ENCODE peak calls at places on chromosomes 3 and 15, in six cellular contexts. H is cardiac muscle cell; Q is CD8-positive, alpha-beta T cell; F is hepatocyte; G is neural progenitor cell; E is neuronal stem cell. W is an unnamed sample. For H3K36me3, the result is how much of the 10 kb centered on the place peaks cover.

GRCh38 chr15:100330629-100331215 is 11.1 kb downstream of the ADAMTS17 start:
- DNase-seq in H (no peak), Q (peak), F (no peak), G (no peak), E (no peak), W (no peak)

GRCh38 chr15:75153084-75153483 is 48.6 kb upstream of the C15orf39 start:
- DNase-seq in H (peak), Q (no peak), F (no peak), G (no peak), E (no peak), W (no peak)

GRCh38 chr3:171895890-171896289 is 52.7 kb downstream of the TMEM212 start:
- DNase-seq in H (no peak), Q (no peak), F (no peak), G (no peak), E (no peak), W (no peak)

GRCh38 chr3:21466491-21466890 is 284.5 kb downstream of the ZNF385D start:
- DNase-seq in H (no peak), Q (no peak), F (no peak), G (no peak), E (no peak), W (no peak)

GRCh38 chr3:128395500-128396125 is 71.1 kb downstream of the DNAJB8 start:
- DNase-seq in H (peak), Q (no peak), F (no peak), G (no peak), E (no peak), W (no peak)

GRCh38 chr15:79315623-79316328 is 4.9 kb downstream of the TMED3 start:
- DNase-seq in H (no peak), Q (no peak), F (no peak), G (no peak), E (no peak), W (peak)

GRCh38 chr15:74403981-74404563 is 29.7 kb downstream of the SEMA7A start:
- DNase-seq in H (peak), Q (no peak), F (no peak), G (no peak), E (no peak), W (no peak)

GRCh38 chr3:24832878-24833277 is 338.2 kb upstream of the THRB start:
- DNase-seq in H (no peak), Q (no peak), F (no peak), G (no peak), E (no peak), W (no peak)

GRCh38 chr3:160616721-160617120 is 51.4 kb upstream of the KPNA4 start:
- DNase-seq in H (peak), Q (no peak), F (no peak), G (no peak), E (no peak), W (no peak)

GRCh38 chr3:44504566-44504965 is 27.1 kb upstream of the ZNF445 start:
- DNase-seq in H (no peak), Q (no peak), F (no peak), G (no peak), E (no peak), W (no peak)

GRCh38 chr3:44495636-44496415 is 18.4 kb upstream of the ZNF445 start:
- DNase-seq in H (no peak), Q (no peak), F (no peak), G (no peak), E (no peak), W (no peak)

GRCh38 chr3:44501971-44502370 is 24.5 kb upstream of the ZNF445 start:
- DNase-seq in H (no peak), Q (no peak), F (no peak), G (no peak), E (no peak), W (no peak)

DNA sequence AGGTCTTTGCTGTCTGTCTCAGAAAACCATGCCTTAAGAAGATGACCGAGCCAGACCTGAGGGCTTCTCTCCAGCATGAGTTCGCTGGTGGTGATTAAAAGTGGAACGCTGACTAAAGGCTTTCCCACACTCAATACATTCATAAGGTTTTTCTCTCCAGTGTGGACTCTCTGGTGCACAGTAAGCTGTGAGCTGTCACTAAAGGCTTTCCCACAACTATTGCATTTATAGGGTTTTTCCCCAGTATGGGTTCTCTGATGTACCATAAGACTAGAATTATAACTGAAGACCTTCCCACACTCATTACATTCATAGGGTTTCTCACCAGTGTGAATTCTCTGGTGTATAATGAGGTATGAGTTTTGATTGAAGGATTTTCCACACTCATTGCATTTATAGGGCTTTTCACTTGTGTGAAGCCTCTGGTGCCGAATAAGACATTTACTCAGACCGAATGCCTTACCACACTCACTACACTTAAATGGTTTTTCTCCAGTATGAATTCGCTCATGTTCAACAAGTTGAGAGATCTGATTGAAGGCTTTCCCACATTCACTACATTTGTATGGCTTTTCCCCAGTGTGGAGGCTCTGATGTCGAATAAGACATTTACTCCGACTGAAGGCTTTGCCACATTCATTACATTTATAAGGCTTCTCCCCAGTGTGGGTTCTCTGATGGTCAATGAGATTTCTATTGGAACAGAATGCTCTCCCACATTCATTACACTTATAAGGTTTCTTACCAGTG is 21.9 kb upstream of the ZNF445 start:
- DNase-seq in H (no peak), Q (no peak), F (no peak), G (no peak), E (no peak), W (no peak)
- H3K36me3 ChIP-seq in H (under half), Q (under half), F (under half), G (under half), E (under half), W (half or more)

GRCh38 chr3:184178522-184179138 is 4.0 kb downstream of the AP2M1 start:
- DNase-seq in H (no peak), Q (no peak), F (no peak), G (no peak), E (no peak), W (no peak)

GRCh38 chr3:184177767-184178306 is 3.2 kb downstream of the AP2M1 start:
- DNase-seq in H (no peak), Q (no peak), F (no peak), G (no peak), E (no peak), W (no peak)

GRCh38 chr3:184181596-184181995 is 4.4 kb upstream of the ABCF3 start:
- DNase-seq in H (no peak), Q (no peak), F (no peak), G (no peak), E (no peak), W (no peak)

GRCh38 chr3:184177331-184177731 is 2.7 kb downstream of the AP2M1 start:
- DNase-seq in H (peak), Q (no peak), F (peak), G (peak), E (peak), W (no peak)

GRCh38 chr3:184180165-184180564 is 5.5 kb downstream of the AP2M1 start:
- DNase-seq in H (peak), Q (no peak), F (no peak), G (no peak), E (no peak), W (no peak)
- H3K36me3 ChIP-seq in H (under half), Q (half or more), F (under half), G (under half), E (half or more), W (half or more)

GRCh38 chr3:52351762-52352055 is 35.6 kb downstream of the DNAH1 start:
- DNase-seq in H (no peak), Q (no peak), F (no peak), G (no peak), E (no peak), W (no peak)

GRCh38 chr3:52355526-52355925 is 39.4 kb downstream of the DNAH1 start:
- DNase-seq in H (no peak), Q (no peak), F (no peak), G (no peak), E (no peak), W (no peak)

GRCh38 chr3:52352566-52352965 is 36.4 kb downstream of the DNAH1 start:
- DNase-seq in H (no peak), Q (no peak), F (no peak), G (no peak), E (no peak), W (no peak)

GRCh38 chr3:52354676-52355075 is 38.6 kb downstream of the DNAH1 start:
- DNase-seq in H (no peak), Q (no peak), F (no peak), G (no peak), E (no peak), W (no peak)

DNA sequence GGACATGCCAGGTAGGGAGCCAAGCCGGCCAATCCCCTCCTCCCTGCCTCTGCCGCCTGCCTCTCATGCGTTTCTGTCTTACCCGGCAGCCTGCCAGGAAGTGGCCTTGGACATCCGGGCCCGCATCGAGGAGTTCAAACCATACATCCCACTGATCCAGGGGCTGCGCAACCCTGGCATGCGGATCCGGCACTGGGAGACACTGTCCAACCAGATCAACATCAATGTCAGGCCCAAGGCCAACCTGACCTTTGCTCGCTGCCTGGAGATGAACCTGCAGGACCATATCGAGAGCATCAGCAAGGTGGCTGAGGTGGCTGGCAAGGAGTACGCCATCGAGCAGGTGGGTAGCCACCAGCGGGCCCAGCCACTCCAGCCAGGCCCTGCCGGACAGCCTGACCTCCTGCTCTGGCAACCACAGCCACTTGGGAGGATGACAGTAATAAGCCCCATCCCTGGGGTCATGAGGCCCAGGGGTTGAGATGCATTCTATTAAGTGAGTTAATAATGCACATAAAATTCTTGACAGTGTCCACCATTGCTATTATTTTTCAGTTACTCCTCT is 37.3 kb downstream of the DNAH1 start:
- DNase-seq in H (no peak), Q (no peak), F (no peak), G (no peak), E (no peak), W (no peak)
- H3K36me3 ChIP-seq in H (under half), Q (under half), F (under half), G (under half), E (under half), W (half or more)

GRCh38 chr3:119229190-119229589 is 11.5 kb downstream of the B4GALT4 start:
- DNase-seq in H (no peak), Q (no peak), F (no peak), G (no peak), E (no peak), W (no peak)

GRCh38 chr3:119230071-119230470 is 10.6 kb downstream of the B4GALT4 start:
- DNase-seq in H (no peak), Q (no peak), F (no peak), G (no peak), E (no peak), W (no peak)

GRCh38 chr3:119228290-119229145 is 12.2 kb downstream of the B4GALT4 start:
- DNase-seq in H (no peak), Q (no peak), F (no peak), G (no peak), E (no peak), W (no peak)

GRCh38 chr3:119227064-119227850 is 13.4 kb downstream of the B4GALT4 start:
- DNase-seq in H (no peak), Q (no peak), F (no peak), G (no peak), E (no peak), W (no peak)

DNA sequence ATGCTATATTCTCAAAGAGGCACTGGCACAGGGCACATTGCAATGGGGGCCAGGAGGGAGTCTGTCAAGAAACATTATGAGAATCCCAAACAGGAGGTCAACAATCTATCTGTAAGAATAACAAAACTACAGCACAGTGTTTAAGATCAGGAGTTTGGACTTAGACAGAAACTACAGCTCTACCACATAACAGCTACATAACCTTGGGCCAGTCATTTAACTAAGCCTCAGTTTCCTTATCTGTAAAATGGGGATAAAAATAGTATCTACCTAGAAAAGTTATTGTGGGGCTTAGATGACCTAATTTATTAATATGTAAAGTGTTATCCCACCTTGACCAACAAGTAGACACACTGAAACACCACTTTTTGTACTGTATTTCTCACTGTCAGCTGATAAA is 9.9 kb downstream of the B4GALT4 start:
- DNase-seq in H (no peak), Q (no peak), F (no peak), G (no peak), E (no peak), W (no peak)
- H3K36me3 ChIP-seq in H (half or more), Q (under half), F (under half), G (under half), E (under half), W (half or more)

GRCh38 chr3:10272977-10273376 is 19.8 kb downstream of the GHRL start:
- DNase-seq in H (no peak), Q (no peak), F (no peak), G (no peak), E (no peak), W (no peak)

GRCh38 chr3:10277115-10277625 is 15.6 kb downstream of the GHRL start:
- DNase-seq in H (no peak), Q (no peak), F (no peak), G (no peak), E (no peak), W (no peak)

GRCh38 chr3:10278501-10278900 is 14.2 kb downstream of the GHRL start:
- DNase-seq in H (no peak), Q (no peak), F (no peak), G (no peak), E (no peak), W (no peak)

GRCh38 chr3:10273697-10274305 is 18.9 kb downstream of the GHRL start:
- DNase-seq in H (no peak), Q (no peak), F (no peak), G (no peak), E (no peak), W (no peak)

GRCh38 chr3:10274601-10275000 is 18.1 kb downstream of the GHRL start:
- DNase-seq in H (no peak), Q (no peak), F (no peak), G (no peak), E (no peak), W (no peak)
- H3K36me3 ChIP-seq in H (under half), Q (under half), F (under half), G (under half), E (under half), W (under half)

GRCh38 chr15:56098230-56098899 is 105.0 kb upstream of the NEDD4 start:
- DNase-seq in H (no peak), Q (no peak), F (peak), G (no peak), E (no peak), W (no peak)

GRCh38 chr15:56099311-56099710 is 105.9 kb upstream of the NEDD4 start:
- DNase-seq in H (no peak), Q (no peak), F (no peak), G (no peak), E (no peak), W (no peak)

GRCh38 chr15:56095406-56095805 is 102.0 kb upstream of the NEDD4 start:
- DNase-seq in H (no peak), Q (no peak), F (no peak), G (no peak), E (no peak), W (no peak)
- H3K36me3 ChIP-seq in H (under half), Q (under half), F (under half), G (under half), E (under half), W (half or more)

GRCh38 chr3:193617628-193618027 is 24.6 kb downstream of the OPA1 start:
- DNase-seq in H (no peak), Q (no peak), F (no peak), G (no peak), E (no peak), W (no peak)

GRCh38 chr3:193620055-193620454 is 27.0 kb downstream of the OPA1 start:
- DNase-seq in H (no peak), Q (no peak), F (no peak), G (no peak), E (no peak), W (no peak)

DNA sequence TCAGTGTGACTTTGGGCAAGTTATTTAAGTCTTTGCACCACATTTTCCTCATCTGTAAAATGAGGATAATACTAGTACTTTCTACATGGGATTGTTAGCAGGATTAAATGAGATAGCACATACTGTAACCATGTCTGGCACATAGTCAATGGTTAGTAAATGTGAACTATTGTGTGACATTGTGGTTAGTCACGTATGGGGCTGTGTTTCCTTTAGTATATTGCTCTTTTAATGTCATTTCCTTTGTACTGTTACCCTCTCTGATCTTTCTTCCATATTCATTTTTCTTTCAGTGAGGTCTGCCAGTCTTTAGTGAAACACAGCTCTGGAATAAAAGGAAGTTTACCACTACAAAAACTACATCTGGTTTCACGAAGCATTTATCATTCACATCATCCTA is 21.4 kb downstream of the OPA1 start:
- DNase-seq in H (no peak), Q (no peak), F (no peak), G (no peak), E (no peak), W (no peak)
- H3K36me3 ChIP-seq in H (under half), Q (under half), F (under half), G (under half), E (under half), W (under half)

DNA sequence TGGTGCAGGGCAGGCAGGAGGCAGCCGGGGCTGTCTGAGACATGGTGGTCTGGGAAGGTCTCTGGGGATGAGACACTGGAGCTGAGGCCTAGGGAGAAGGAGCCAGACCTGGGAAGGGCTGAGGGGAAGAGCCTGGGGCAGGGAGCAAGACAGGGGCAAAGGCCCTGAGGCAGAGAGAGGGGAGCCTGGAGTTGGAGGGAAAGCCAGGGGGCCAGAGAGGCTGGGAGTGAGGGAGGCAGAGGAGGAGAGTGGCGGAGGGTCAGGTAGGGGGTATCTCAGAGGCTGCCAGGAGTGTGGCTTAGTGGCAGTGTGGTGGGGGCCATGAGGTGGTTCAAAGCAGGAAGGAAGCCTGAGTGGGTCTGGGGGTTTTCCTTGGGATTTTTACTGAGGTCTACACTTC is 6.1 kb upstream of the SLC6A6 start:
- DNase-seq in H (no peak), Q (no peak), F (no peak), G (no peak), E (no peak), W (no peak)
- H3K36me3 ChIP-seq in H (under half), Q (under half), F (under half), G (under half), E (under half), W (under half)

DNA sequence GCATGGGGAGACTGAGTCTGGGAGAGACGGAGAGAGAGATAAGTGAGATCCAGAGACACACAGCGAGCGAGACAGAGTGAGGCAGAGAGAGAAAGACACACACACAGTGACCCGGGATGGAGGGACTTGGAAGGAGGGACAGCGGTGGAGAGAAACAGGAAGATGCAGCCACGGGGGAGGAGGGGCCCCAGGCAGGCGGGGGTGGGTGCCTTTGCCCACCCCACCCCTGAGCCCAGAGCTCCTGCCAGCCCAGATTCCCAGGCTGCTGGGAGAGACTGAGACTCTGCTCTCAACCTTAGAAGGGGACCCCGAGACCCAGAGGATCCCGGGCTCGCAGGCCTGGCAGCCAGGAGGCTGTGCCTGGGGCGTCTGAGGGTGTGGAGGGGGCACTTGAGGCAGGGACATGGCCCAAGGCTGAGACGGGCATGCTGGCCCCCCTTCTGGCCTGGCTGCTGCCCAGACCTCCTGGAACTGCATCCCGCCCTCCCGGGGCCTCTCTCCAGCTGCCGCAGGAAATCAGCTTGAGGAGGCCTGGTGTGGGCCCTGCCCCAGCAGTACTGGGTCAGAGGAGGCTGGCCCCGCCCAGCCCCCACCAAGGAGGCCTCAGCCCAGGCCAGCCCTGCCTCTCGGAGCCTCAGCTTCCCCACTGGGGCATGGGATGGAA is 18.1 kb downstream of the H1-8 start:
- DNase-seq in H (peak), Q (no peak), F (peak), G (no peak), E (no peak), W (no peak)
- H3K36me3 ChIP-seq in H (under half), Q (under half), F (under half), G (under half), E (under half), W (half or more)

GRCh38 chr15:45402955-45403892 is 24.9 kb upstream of the GATM start:
- DNase-seq in H (peak), Q (peak), F (peak), G (peak), E (peak), W (no peak)

GRCh38 chr15:45409596-45409995 is 31.3 kb upstream of the GATM start:
- DNase-seq in H (no peak), Q (no peak), F (no peak), G (no peak), E (no peak), W (no peak)

GRCh38 chr15:45402162-45402954 is 24.0 kb upstream of the GATM start:
- DNase-seq in H (peak), Q (peak), F (peak), G (peak), E (peak), W (peak)

GRCh38 chr15:45407786-45408185 is 29.4 kb upstream of the GATM start:
- DNase-seq in H (no peak), Q (no peak), F (no peak), G (no peak), E (no peak), W (no peak)
- H3K36me3 ChIP-seq in H (half or more), Q (under half), F (under half), G (under half), E (under half), W (half or more)